ENCODE peak calls at places on chromosomes 11 and 22, in ten cellular contexts. B, G, N, F, Z, I, D, Y, M and E are unnamed samples. For H3K36me3, the result is how much of the 10 kb centered on the place peaks cover.

GRCh38 chr11:10441021-10441523 is 14.0 kb upstream of the AMPD3 start:
- DNase-seq in B (no peak), G (peak), N (no peak), F (no peak), Z (no peak), I (no peak), D (no peak), Y (no peak), M (peak), E (peak)

GRCh38 chr11:34650528-34650927 is 29.6 kb downstream of the EHF start:
- DNase-seq in B (peak), G (peak), N (peak), F (no peak), Z (no peak), I (no peak), D (no peak), Y (peak), M (no peak), E (no peak)

GRCh38 chr11:61534901-61535839 is 26.6 kb downstream of the LRRC10B start:
- DNase-seq in B (no peak), G (no peak), N (no peak), F (no peak), Z (no peak), I (no peak), D (no peak), Y (no peak), M (no peak), E (no peak)

GRCh38 chr11:134391170-134391569 is 20.9 kb downstream of the B3GAT1 start:
- DNase-seq in B (no peak), G (no peak), N (no peak), F (no peak), Z (no peak), I (no peak), D (no peak), Y (no peak), M (no peak), E (no peak)

GRCh38 chr11:73141031-73141308 is 1.1 kb downstream of the FCHSD2 start:
- DNase-seq in B (no peak), G (no peak), N (no peak), F (no peak), Z (peak), I (peak), D (no peak), Y (peak), M (peak), E (peak)

GRCh38 chr22:28600546-28601143 is 79.0 kb downstream of the TTC28 start:
- DNase-seq in B (peak), G (peak), N (no peak), F (no peak), Z (peak), I (peak), D (peak), Y (peak), M (peak), E (peak)

GRCh38 chr11:77096591-77097019 is 6.0 kb upstream of the OMP start:
- DNase-seq in B (no peak), G (no peak), N (no peak), F (no peak), Z (no peak), I (no peak), D (no peak), Y (no peak), M (no peak), E (no peak)

GRCh38 chr11:57394203-57394602 is 3.8 kb upstream of the PRG2 start:
- DNase-seq in B (no peak), G (no peak), N (no peak), F (no peak), Z (no peak), I (no peak), D (no peak), Y (no peak), M (no peak), E (no peak)

GRCh38 chr11:111439905-111440304 is 60.8 kb upstream of the POU2AF1 start:
- DNase-seq in B (peak), G (no peak), N (no peak), F (no peak), Z (no peak), I (no peak), D (no peak), Y (no peak), M (no peak), E (no peak)

GRCh38 chr11:35639591-35640179 is 21.4 kb downstream of the FJX1 start:
- DNase-seq in B (no peak), G (no peak), N (no peak), F (no peak), Z (no peak), I (no peak), D (peak), Y (no peak), M (no peak), E (no peak)

GRCh38 chr11:27477831-27478230 is 5.2 kb upstream of the LGR4 start:
- DNase-seq in B (no peak), G (no peak), N (no peak), F (no peak), Z (no peak), I (no peak), D (no peak), Y (no peak), M (no peak), E (no peak)

GRCh38 chr11:131063638-131064037 is 147.4 kb upstream of the SNX19 start:
- DNase-seq in B (no peak), G (no peak), N (no peak), F (no peak), Z (no peak), I (no peak), D (peak), Y (no peak), M (no peak), E (no peak)

GRCh38 chr11:24356501-24356900 is 140.4 kb upstream of the LUZP2 start:
- DNase-seq in B (no peak), G (peak), N (no peak), F (no peak), Z (no peak), I (no peak), D (peak), Y (no peak), M (no peak), E (no peak)

GRCh38 chr11:86861810-86862209 is 61.5 kb downstream of the PRSS23 start:
- DNase-seq in B (no peak), G (no peak), N (no peak), F (no peak), Z (peak), I (no peak), D (no peak), Y (no peak), M (peak), E (no peak)

GRCh38 chr11:15742626-15743243 is 613.6 kb downstream of the SOX6 start:
- DNase-seq in B (no peak), G (peak), N (no peak), F (no peak), Z (no peak), I (no peak), D (no peak), Y (peak), M (no peak), E (no peak)

GRCh38 chr11:47018637-47019036 is 82.1 kb downstream of the CSTPP1 start:
- DNase-seq in B (no peak), G (no peak), N (no peak), F (no peak), Z (no peak), I (no peak), D (no peak), Y (no peak), M (no peak), E (no peak)
- H3K9ac ChIP-seq in B (no peak), G (no peak), N (no peak), F (no peak), Z (no peak), I (no peak), D (no peak), Y (no peak), M (no peak), E (no peak)

GRCh38 chr11:118690553-118691304 is 11.3 kb upstream of the TREH start:
- DNase-seq in B (peak), G (no peak), N (no peak), F (no peak), Z (no peak), I (no peak), D (no peak), Y (no peak), M (no peak), E (no peak)

GRCh38 chr11:118687906-118688305 is 8.5 kb upstream of the TREH start:
- DNase-seq in B (no peak), G (no peak), N (no peak), F (no peak), Z (no peak), I (no peak), D (no peak), Y (no peak), M (no peak), E (no peak)

GRCh38 chr11:118688851-118689502 is 9.5 kb upstream of the TREH start:
- DNase-seq in B (no peak), G (no peak), N (no peak), F (no peak), Z (no peak), I (no peak), D (no peak), Y (no peak), M (no peak), E (no peak)

GRCh38 chr11:118689852-118690552 is 10.6 kb upstream of the TREH start:
- DNase-seq in B (peak), G (peak), N (no peak), F (peak), Z (peak), I (peak), D (peak), Y (peak), M (peak), E (peak)

DNA sequence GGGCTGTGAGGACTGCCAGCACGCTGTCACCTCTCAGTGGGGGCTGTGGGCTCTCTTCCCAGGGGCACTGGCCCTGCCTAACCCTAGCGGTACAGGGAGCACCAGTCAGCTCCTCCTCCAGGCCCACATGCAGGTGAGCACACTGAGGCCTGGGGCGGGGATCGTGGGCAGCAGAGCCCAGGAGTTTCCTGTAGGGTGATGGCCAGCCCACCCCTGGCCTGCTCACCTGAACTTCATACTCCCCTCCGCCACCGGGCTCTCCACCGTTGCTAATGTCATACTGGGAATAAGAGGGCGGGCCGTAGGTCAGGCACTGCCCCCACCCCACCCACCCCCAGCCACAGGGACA is 10.0 kb upstream of the TREH start:
- DNase-seq in B (no peak), G (no peak), N (no peak), F (no peak), Z (no peak), I (peak), D (no peak), Y (no peak), M (no peak), E (no peak)
- H3K36me3 ChIP-seq in B (under half), G (under half), N (under half), F (under half), Z (under half), I (under half), D (under half), Y (under half), M (under half), E (under half)

GRCh38 chr11:121408830-121409229 is 43.3 kb upstream of the SORL1 start:
- DNase-seq in B (no peak), G (no peak), N (no peak), F (no peak), Z (peak), I (no peak), D (no peak), Y (no peak), M (no peak), E (no peak)

GRCh38 chr11:121412000-121412587 is 40.0 kb upstream of the SORL1 start:
- DNase-seq in B (no peak), G (no peak), N (no peak), F (no peak), Z (no peak), I (no peak), D (no peak), Y (no peak), M (no peak), E (no peak)

DNA sequence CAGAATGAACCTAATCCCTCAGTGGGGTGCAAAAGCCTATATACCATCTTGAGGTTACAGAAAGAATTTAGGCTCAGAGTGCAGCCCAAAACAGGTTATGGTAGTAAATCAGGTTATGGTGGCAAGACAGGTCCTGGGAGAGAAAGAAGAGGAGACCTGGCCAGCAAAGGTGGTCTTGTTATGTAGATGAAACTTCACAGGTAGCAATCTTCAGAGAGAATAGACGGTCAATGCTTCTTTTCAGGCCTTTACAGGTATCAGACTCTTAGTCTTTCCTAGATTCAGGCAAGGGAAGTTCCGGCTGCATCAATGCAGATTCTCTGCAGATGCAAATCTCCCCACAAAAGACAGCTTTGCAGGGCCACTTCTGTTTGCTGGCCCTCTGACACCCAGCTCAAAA is 45.8 kb upstream of the SORL1 start:
- DNase-seq in B (no peak), G (no peak), N (no peak), F (peak), Z (no peak), I (peak), D (no peak), Y (no peak), M (no peak), E (no peak)
- H3K4me3 ChIP-seq in B (no peak), G (no peak), N (no peak), F (no peak), Z (no peak), I (no peak), D (no peak), Y (no peak), M (no peak), E (no peak)

DNA sequence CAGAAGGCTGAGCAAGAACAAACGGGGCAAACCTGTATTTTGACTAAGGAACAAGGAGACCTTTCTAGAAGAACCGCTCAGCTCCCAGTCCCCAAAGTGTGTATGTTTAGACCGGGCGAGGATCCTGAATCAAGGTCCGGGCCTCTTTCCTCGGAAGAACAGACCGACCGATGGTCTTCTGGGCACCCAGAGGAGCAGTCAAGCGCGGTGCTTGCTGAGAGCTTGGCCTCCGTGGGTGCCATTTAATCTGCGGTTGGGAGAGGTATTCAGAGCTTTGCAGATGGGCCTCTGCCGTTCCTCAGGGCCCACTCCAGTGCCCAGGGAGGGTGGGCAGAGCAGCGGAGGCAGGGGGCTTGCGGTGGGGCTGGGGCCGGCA is 26.5 kb upstream of the ATXN10 start:
- DNase-seq in B (no peak), G (no peak), N (no peak), F (no peak), Z (no peak), I (no peak), D (no peak), Y (no peak), M (no peak), E (no peak)
- H3K9ac ChIP-seq in B (no peak), G (no peak), N (no peak), F (no peak), Z (peak), I (no peak), D (no peak), Y (no peak), M (no peak), E (no peak)

DNA sequence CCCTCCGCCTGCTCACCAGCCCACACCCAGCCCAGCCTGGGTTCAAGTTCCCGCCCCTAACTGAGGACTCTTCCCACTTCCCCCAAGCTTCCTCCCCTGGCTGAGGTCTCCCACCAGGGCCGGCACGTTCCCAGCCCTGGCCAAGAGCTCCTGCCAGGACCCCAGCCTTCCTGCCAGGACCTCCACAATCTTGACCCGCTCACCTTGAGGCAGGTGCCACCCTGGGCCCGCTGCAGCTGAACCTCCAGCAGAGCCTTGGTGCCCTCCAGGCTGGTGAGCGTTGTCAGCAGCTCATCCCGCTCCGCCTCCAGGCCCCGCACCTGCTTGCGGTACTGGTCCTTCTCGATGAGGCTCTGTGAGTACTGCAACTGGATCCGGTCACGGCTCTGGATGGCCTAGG is 13.2 kb downstream of the CARD10 start:
- DNase-seq in B (no peak), G (no peak), N (no peak), F (no peak), Z (no peak), I (no peak), D (no peak), Y (no peak), M (no peak), E (no peak)
- H3K36me3 ChIP-seq in B (under half), G (under half), N (under half), F (under half), Z (under half), I (under half), D (under half), Y (half or more), M (under half), E (under half)

DNA sequence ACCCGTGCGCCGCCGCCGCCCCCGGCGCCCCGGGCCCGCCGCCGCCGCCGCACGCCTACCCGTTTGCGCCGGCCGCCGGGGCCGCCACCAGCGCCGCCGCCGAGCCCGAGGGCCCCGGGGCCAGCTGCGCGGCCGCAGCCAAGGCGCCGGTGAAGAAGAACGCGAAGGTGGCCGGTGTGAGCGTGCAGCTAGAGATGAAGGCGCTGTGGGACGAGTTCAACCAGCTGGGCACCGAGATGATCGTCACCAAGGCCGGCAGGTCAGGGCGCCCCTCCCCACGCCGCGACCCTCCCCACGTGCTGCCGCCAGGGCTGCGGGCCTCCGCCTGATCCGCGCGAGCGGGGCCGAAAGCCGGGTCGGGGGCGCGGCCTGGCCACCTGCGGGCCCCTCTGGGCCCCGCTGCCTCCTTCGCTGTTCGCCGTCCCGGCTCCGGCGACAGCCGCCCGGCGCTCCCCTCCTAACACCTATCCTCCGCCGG is 483 bp downstream of the TBX1 start:
- DNase-seq in B (no peak), G (no peak), N (no peak), F (peak), Z (no peak), I (no peak), D (no peak), Y (no peak), M (peak), E (peak)
- H3K4me3 ChIP-seq in B (no peak), G (no peak), N (no peak), F (no peak), Z (peak), I (no peak), D (no peak), Y (no peak), M (peak), E (no peak)

DNA sequence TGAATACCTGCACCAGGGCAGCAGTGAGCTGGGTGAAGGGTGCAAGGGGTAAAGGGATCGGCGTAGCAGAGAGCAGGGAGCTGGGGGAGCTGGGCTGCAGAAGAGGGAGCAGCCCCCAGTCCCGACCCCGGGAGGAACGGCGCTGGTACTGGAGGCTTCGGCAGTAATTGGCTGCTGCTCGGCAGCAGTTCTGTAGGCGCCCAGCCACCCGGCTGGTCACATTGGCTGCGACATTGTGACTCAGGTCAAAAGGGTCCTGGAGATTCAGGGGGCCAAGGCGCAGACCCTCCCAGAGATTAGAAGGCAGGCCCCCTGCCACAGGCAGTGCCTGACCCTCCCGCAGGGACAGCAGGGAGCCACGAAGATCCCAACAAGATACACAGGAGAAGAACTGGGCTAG is 2.1 kb upstream of the EEF1G start:
- DNase-seq in B (no peak), G (no peak), N (no peak), F (no peak), Z (no peak), I (no peak), D (no peak), Y (no peak), M (no peak), E (no peak)
- H3K9ac ChIP-seq in B (no peak), G (peak), N (no peak), F (no peak), Z (peak), I (no peak), D (no peak), Y (no peak), M (peak), E (peak)

DNA sequence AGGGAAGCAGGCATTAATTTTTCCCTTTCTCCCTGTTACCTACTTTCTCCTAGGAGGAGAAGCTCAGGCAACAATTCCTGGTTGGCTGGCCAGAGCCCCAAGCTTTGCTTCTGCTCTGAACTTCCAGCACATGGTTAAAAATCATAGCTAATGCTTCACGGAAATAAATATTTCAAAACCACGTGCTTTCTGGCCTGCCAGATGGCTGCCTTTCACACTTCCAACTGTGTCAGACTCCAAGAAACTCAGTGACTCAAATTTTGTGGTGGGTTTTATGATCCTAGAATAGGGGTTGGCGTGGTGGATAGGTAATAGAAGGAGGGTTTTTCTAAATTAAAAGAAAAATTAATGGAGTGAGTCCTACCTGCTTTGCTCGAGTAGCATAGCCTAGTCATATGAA is 58.5 kb downstream of the SC5D start:
- DNase-seq in B (no peak), G (no peak), N (no peak), F (no peak), Z (no peak), I (no peak), D (no peak), Y (no peak), M (no peak), E (no peak)
- H3K36me3 ChIP-seq in B (under half), G (under half), N (under half), F (under half), Z (under half), I (under half), D (under half), Y (under half), M (under half), E (under half)